ENCODE peak calls at places on chromosomes 4 and X, in five cellular contexts. U, K, Q, R and L are unnamed samples.

GRCh38 chr4:149885896-149886295 is 70.3 kb upstream of the IQCM start:
- DNase-seq in Q (no peak), K (peak; percentile 38), R (no peak), U (no peak), L (no peak)

GRCh38 chr4:36243355-36244256 is 708 bp downstream of the ARAP2 start:
- DNase-seq in Q (peak; percentile 36), R (peak; percentile 35), K (no peak), U (peak; percentile 68), L (peak; percentile 23)

GRCh38 chr4:114077610-114078009 is 98.2 kb upstream of the ARSJ start:
- DNase-seq in Q (no peak), U (no peak), K (peak; percentile 59), R (no peak), L (no peak)

GRCh38 chr4:35541146-35541887 is 703.0 kb downstream of the ARAP2 start:
- DNase-seq in K (no peak), Q (no peak), U (no peak), R (no peak), L (no peak)

GRCh38 chr4:56689661-56690060 is 8.6 kb upstream of the HOPX start:
- DNase-seq in R (no peak), U (no peak), K (no peak), Q (no peak), L (no peak)

GRCh38 chr4:8066336-8066931 is 92.2 kb downstream of the ABLIM2 start:
- DNase-seq in Q (no peak), R (no peak), K (no peak), U (no peak), L (no peak)

GRCh38 chrX:154401045-154401799 is 3.0 kb downstream of the RPL10 start:
- DNase-seq in Q (no peak), K (no peak), R (no peak), U (peak; percentile 24), L (no peak)

GRCh38 chr4:20305976-20306375 is 54.3 kb downstream of the SLIT2 start:
- DNase-seq in K (peak; percentile 27), R (no peak), Q (no peak), U (peak; percentile 18), L (no peak)

GRCh38 chrX:11678174-11678573 is 12.5 kb upstream of the ARHGAP6 start:
- DNase-seq in R (no peak), U (no peak), K (no peak), Q (no peak), L (peak; percentile 35)

GRCh38 chrX:16462912-16463311 is 187.0 kb upstream of the S100G start:
- DNase-seq in R (no peak), U (peak; percentile 32), Q (no peak), K (peak; percentile 81), L (peak; percentile 16)

GRCh38 chrX:151762802-151763201 is 28.3 kb downstream of the CNGA2 start:
- DNase-seq in K (no peak), U (no peak), Q (no peak), R (no peak), L (no peak)

GRCh38 chr4:1973661-1974060 is 35.1 kb downstream of the NELFA start:
- DNase-seq in R (peak; percentile 14), Q (no peak), K (no peak), U (no peak), L (no peak)

GRCh38 chrX:47623540-47624027 is 3.9 kb upstream of the SYN1 start:
- DNase-seq in K (peak; percentile 32), U (peak; percentile 75), R (peak; percentile 75), Q (no peak), L (no peak)

GRCh38 chr4:69057620-69058409 is 38.5 kb upstream of the UGT2B7 start:
- DNase-seq in R (no peak), Q (no peak), U (peak; percentile 35), K (no peak), L (no peak)

GRCh38 chr4:22522206-22522605 is 6.3 kb upstream of the ADGRA3 start:
- DNase-seq in U (no peak), R (no peak), Q (no peak), K (no peak), L (no peak)

GRCh38 chr4:22524895-22525294 is 9.0 kb upstream of the ADGRA3 start:
- DNase-seq in Q (no peak), R (no peak), U (no peak), K (no peak), L (no peak)

GRCh38 chr4:22521240-22521639 is 5.4 kb upstream of the ADGRA3 start:
- DNase-seq in K (no peak), R (no peak), Q (no peak), U (no peak), L (no peak)

GRCh38 chr4:22522706-22523501 is 7.0 kb upstream of the ADGRA3 start:
- DNase-seq in Q (no peak), R (no peak), K (no peak), U (no peak), L (no peak)
- H3K9me3 ChIP-seq in Q (no peaks in the 10 kb centered on the region), R (no peaks in the 10 kb centered on the region), K (no peaks in the 10 kb centered on the region), U (no peaks in the 10 kb centered on the region), L (no peaks in the 10 kb centered on the region)

DNA sequence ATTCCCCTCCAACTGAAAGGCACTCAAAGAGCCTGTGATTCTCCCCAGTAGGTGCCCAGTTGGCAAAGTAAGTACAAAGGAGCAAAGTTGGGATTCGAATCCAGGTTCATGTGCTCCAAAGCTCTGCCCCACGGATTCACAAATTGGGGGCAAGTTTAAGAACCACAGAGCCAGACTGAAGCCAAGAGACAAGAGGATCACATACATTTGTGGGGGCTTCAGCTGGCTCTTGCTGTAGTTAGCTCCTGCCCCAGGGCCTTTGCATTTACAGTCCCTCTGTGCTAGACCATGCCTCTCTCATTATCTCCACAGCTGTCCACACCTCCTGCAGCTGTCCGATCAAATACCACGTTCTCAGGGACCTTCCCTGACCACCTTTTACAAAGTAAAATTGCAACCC is 18.8 kb downstream of the PNMA6F start:
- DNase-seq in R (no peak), U (no peak), K (no peak), Q (no peak), L (no peak)
- TF ChIP-seq CTCF in R (no peak), U (no peak), K (no peak), Q (no peak), L (no peak)

GRCh38 chrX:76555816-76556215 is 128.3 kb downstream of the MAGEE1 start:
- DNase-seq in R (no peak), U (peak; percentile 17), Q (no peak), K (no peak), L (no peak)
- H3K9me3 ChIP-seq in R (peaks cover 4% of the 10 kb centered on the region), U (no peaks in the 10 kb centered on the region), Q (peaks cover 36% of the 10 kb centered on the region), K (no peaks in the 10 kb centered on the region), L (no peaks in the 10 kb centered on the region)

DNA sequence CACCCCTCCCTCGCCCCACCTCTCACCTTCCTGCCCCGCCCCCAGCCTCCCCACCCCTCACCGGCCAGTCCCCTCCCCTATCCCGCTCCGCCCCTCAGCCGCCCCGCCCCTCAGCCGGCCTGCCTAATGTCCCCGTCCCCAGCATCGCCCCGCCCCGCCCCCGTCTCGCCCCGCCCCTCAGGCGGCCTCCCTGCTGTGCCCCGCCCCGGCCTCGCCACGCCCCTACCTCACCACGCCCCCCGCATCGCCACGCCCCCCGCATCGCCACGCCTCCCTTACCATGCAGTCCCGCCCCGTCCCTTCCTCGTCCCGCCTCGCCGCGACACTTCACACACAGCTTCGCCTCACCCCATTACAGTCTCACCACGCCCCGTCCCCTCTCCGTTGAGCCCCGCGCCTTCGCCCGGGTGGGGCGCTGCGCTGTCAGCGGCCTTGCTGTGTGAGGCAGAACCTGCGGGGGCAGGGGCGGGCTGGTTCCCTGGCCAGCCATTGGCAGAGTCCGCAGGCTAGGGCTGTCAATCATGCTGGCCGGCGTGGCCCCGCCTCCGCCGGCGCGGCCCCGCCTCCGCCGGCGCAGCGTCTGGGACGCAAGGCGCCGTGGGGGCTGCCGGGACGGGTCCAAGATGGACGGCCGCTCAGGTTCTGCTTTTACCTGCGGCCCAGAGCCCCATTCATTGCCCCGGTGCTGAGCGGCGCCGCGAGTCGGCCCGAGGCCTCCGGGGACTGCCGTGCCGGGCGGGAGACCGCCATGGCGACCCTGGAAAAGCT is at the start of the genes HTT and HTT-AS:
- DNase-seq in K (peak; percentile 81), R (peak; percentile 97), Q (peak; percentile 97), U (peak; percentile 98), L (peak; percentile 98)
- TF ChIP-seq CTCF in K (peak; percentile 9), R (peak; percentile 31), Q (peak; percentile 9), U (peak; percentile 6), L (no peak)

GRCh38 chr4:340011-340410 is 2.4 kb downstream of the ZNF141 start:
- DNase-seq in K (no peak), U (no peak), Q (no peak), R (no peak), L (no peak)
- H3K9me3 ChIP-seq in K (peaks cover 48% of the 10 kb centered on the region), U (peaks cover 40% of the 10 kb centered on the region), Q (peaks cover 7% of the 10 kb centered on the region), R (peaks cover 14% of the 10 kb centered on the region), L (no peaks in the 10 kb centered on the region)

GRCh38 chr4:41064953-41065352 is 149.4 kb downstream of the APBB2 start:
- DNase-seq in K (no peak), U (no peak), Q (no peak), R (no peak), L (no peak)

GRCh38 chr4:41057456-41057855 is 156.9 kb downstream of the APBB2 start:
- DNase-seq in R (no peak), U (no peak), Q (no peak), K (no peak), L (no peak)

GRCh38 chr4:41061482-41062185 is 152.7 kb downstream of the APBB2 start:
- DNase-seq in U (no peak), R (no peak), Q (no peak), K (no peak), L (no peak)

GRCh38 chr4:41058426-41058825 is 155.9 kb downstream of the APBB2 start:
- DNase-seq in K (no peak), R (no peak), U (no peak), Q (no peak), L (no peak)

GRCh38 chr4:41060352-41061318 is 153.7 kb downstream of the APBB2 start:
- DNase-seq in Q (no peak), K (no peak), U (no peak), R (peak; percentile 62), L (peak; percentile 52)
- TF ChIP-seq CTCF in Q (no peak), K (no peak), U (no peak), R (no peak), L (no peak)

DNA sequence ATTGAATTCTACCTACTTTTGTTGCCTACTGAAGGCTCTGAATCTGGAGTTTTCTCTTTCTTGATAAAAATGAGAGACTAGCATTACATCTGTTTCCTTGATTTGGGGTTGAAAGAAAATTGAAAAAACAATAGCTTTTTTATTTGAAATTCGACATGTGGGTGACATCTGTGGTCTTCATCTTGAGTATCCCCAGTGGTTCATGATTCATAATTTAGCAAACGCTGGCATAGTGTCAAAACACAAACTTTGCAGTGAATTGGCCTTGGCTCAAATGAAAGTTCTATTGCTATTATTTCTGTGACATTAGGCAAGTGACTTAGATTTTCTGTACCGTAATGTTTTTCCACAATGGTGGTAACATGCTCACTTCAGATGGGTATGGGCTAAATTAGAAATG is 747.6 kb downstream of the PCDH7 start:
- DNase-seq in Q (no peak), U (no peak), R (no peak), K (no peak), L (no peak)
- H3K9me3 ChIP-seq in Q (no peaks in the 10 kb centered on the region), U (no peaks in the 10 kb centered on the region), R (no peaks in the 10 kb centered on the region), K (no peaks in the 10 kb centered on the region), L (no peaks in the 10 kb centered on the region)